ENCODE peak calls at places on chromosomes 2 and 18, in seven cellular contexts. U is H9, T is progenitor cell of endocrine pancreas, C is neural progenitor cell, P is spleen, Z is A549, N is coronary artery. R is an unnamed sample.

GRCh38 chr2:121329786-121330185 is 44.8 kb upstream of the TFCP2L1 start:
- DNase-seq in T (no peak), P (no peak), Z (no peak), U (no peak), N (peak), C (no peak), R (no peak)

GRCh38 chr2:159564081-159564480 is 52.3 kb downstream of the BAZ2B start:
- DNase-seq in N (no peak), Z (no peak), T (no peak), C (no peak), U (no peak), P (no peak), R (no peak)

GRCh38 chr2:49973917-49974368 is 819.6 kb upstream of the FSHR start:
- DNase-seq in Z (peak), U (peak), T (peak), P (peak), C (peak), N (no peak), R (peak)

GRCh38 chr2:56741601-56742102 is 557.9 kb downstream of the CCDC85A start:
- DNase-seq in Z (peak), C (no peak), T (no peak), U (no peak), P (no peak), N (peak), R (no peak)

GRCh38 chr2:143704432-143705106 is 575.4 kb downstream of the ARHGAP15 start:
- DNase-seq in C (no peak), N (no peak), T (no peak), U (no peak), P (no peak), Z (no peak), R (no peak)

GRCh38 chr2:26805241-26805676 is 19.4 kb downstream of the CENPA start:
- DNase-seq in Z (no peak), N (no peak), P (no peak), C (no peak), U (no peak), T (no peak), R (no peak)

GRCh38 chr2:181686566-181687185 is 6.4 kb upstream of the NEUROD1 start:
- DNase-seq in U (no peak), T (no peak), N (no peak), P (no peak), C (no peak), Z (no peak), R (no peak)

GRCh38 chr2:240043279-240043990 is 9.9 kb downstream of the OR6B3 start:
- DNase-seq in U (no peak), C (no peak), P (no peak), Z (no peak), N (no peak), T (no peak), R (no peak)

GRCh38 chr2:201234167-201235139 is 25.9 kb upstream of the CASP8 start:
- DNase-seq in T (no peak), Z (no peak), C (no peak), P (no peak), U (no peak), N (no peak), R (no peak)

GRCh38 chr18:37019157-37019571 is 190.2 kb downstream of the KIAA1328 start:
- DNase-seq in U (peak), Z (no peak), C (peak), P (no peak), T (no peak), N (no peak), R (peak)

GRCh38 chr2:234483568-234484251 is 13.2 kb downstream of the ARL4C start:
- DNase-seq in C (peak), N (no peak), Z (no peak), U (peak), P (peak), T (no peak), R (peak)

GRCh38 chr2:167212054-167212648 is 323.9 kb downstream of the XIRP2 start:
- DNase-seq in T (no peak), Z (peak), N (no peak), U (no peak), P (no peak), C (peak), R (peak)

GRCh38 chr2:239193925-239194687 is 206.7 kb downstream of the HDAC4 start:
- DNase-seq in T (peak), P (no peak), Z (no peak), C (peak), N (peak), U (peak), R (no peak)

GRCh38 chr2:127170452-127171197 is 49.5 kb downstream of the CYP27C1 start:
- DNase-seq in P (peak), C (no peak), Z (no peak), U (no peak), N (peak), T (no peak), R (no peak)

GRCh38 chr18:21452808-21453511 is 147.5 kb downstream of the ESCO1 start:
- DNase-seq in P (no peak), N (no peak), Z (no peak), C (no peak), T (no peak), U (no peak), R (no peak)

GRCh38 chr2:123908522-123908921 is 116.6 kb upstream of the CNTNAP5 start:
- DNase-seq in Z (no peak), T (no peak), N (no peak), U (no peak), C (no peak), P (no peak), R (no peak)

DNA sequence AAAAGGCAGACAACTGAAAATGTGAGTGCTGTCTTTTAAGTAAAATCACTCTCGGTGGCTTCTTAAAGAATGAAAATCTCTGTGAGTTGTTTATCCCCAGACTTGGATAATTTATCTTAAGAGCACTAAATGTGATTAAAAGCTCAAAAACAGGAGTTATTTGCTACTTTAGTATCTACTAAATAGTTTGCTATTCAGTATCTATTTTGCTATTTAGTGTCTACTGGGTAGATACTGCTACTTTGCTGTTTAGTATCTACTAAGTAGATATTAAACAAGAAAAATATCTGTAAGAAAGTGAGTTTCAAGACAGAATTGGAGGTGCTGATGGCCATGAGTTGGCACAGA is 1.4 kb upstream of the KCNG3 start:
- DNase-seq in C (no peak), U (no peak), P (no peak), T (no peak), Z (no peak), N (no peak), R (no peak)
- TF ChIP-seq CTCF in C (no peak), U (no peak), P (no peak), T (peak), Z (no peak), N (no peak), R (no peak)

DNA sequence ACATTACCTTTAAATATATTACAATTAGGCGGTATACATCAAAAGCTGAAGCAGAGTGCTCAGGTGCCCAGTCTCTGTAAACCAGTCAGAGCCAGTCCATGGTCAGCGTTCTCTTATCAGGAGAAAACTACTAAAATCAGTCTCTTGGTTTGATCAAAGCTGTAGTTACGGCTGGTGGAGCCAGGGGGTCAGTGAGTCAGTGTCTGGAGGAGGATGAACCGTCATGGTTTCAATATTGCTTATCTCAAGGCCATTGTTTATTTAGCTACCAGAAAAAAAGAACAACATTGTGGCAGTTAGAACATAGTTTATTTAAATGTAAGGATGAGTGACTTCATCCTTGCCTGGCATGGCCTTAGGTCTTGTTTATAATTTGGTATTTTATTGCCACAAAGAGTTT is 71.3 kb upstream of the NYAP2 start:
- DNase-seq in P (no peak), Z (peak), N (no peak), C (no peak), U (no peak), T (no peak), R (no peak)
- TF ChIP-seq CTCF in P (no peak), Z (no peak), N (no peak), C (no peak), U (no peak), T (no peak), R (no peak)

GRCh38 chr2:33680906-33681305 is 81.8 kb upstream of the FAM98A start:
- DNase-seq in Z (no peak), C (no peak), U (no peak), P (no peak), N (no peak), T (no peak), R (no peak)

GRCh38 chr2:33678447-33678846 is 79.3 kb upstream of the FAM98A start:
- DNase-seq in T (no peak), U (peak), Z (no peak), N (no peak), C (no peak), P (no peak), R (no peak)

GRCh38 chr2:33681333-33681732 is 82.2 kb upstream of the FAM98A start:
- DNase-seq in N (no peak), T (no peak), P (no peak), U (no peak), C (no peak), Z (no peak), R (no peak)
- TF ChIP-seq CTCF in N (no peak), T (peak), P (no peak), U (peak), C (peak), Z (peak), R (peak)

GRCh38 chr18:688322-688721 is 24.1 kb downstream of the ENOSF1 start:
- DNase-seq in U (no peak), N (no peak), Z (no peak), C (no peak), T (no peak), P (no peak), R (no peak)

GRCh38 chr18:682833-683232 is 25.4 kb downstream of the TYMS start:
- DNase-seq in N (no peak), C (no peak), P (no peak), Z (no peak), T (no peak), U (no peak), R (no peak)

GRCh38 chr18:683531-683930 is 26.1 kb downstream of the TYMS start:
- DNase-seq in T (no peak), N (no peak), P (no peak), Z (no peak), U (no peak), C (no peak), R (no peak)

GRCh38 chr18:685438-685837 is 27.0 kb downstream of the ENOSF1 start:
- DNase-seq in U (no peak), T (no peak), C (peak), P (no peak), Z (no peak), N (no peak), R (no peak)

DNA sequence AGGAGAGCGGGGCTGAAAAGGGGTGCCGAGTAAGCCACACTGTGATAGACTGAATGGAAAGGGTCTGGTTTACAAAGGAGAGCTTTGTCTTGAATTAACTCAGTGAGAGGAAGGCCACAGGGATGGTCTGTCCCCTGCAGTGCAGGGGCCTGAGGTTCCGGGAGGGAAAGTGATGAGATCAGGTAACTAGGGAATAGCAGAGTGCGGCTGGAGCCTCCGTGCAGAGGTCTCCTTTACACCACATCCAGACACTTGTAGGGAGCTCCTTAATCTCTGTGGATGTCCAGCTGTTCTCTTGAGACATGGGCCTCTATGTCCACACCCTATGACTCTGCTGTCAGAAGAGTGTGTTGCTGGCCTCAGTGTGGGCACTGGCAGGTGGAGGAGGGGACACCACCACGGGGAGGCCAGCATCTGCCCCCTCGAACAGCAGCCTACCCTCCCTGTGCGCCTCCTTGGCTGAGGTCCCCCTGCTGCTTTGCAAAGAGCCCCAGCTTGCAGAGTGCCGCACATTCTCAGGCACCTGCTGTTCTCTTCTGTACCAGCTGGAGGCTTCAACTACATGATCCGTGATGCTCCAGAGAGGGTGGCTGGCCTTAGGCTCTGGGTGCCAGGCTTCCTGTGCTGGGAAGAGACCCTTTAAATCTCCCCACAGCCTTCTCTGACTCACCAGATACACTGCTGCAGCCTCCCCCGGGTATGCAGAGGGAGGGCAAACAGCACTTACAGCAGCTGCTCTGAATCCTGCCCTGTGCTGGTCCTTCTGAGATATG is 25.9 kb downstream of the ENOSF1 start:
- DNase-seq in U (peak), Z (no peak), T (no peak), P (no peak), C (peak), N (no peak), R (no peak)
- TF ChIP-seq CTCF in U (peak), Z (no peak), T (no peak), P (no peak), C (peak), N (no peak), R (no peak)

DNA sequence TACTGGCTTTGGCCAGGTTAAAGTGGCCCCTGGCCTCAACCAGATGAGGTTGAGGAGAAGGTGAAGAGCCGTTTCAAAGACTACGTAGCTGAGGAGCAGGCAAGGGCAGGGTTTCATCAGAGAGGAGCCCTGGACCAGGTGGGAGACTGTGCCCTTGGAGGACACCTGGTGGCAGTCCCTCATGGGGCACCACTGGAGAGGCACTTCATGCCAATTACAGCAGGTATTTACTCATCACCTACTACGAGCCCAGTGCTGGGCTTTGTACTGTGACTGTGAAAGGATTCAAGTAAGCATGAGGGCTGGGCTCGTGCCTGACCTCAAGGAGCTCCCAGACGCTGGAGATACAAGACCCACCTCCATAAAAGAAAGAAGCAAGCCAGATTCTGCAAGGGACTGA is 37.6 kb downstream of the SMAD7 start:
- DNase-seq in U (peak), C (no peak), Z (no peak), P (peak), N (peak), T (no peak), R (no peak)
- TF ChIP-seq CTCF in U (peak), C (no peak), Z (peak), P (no peak), N (no peak), T (no peak), R (no peak)

DNA sequence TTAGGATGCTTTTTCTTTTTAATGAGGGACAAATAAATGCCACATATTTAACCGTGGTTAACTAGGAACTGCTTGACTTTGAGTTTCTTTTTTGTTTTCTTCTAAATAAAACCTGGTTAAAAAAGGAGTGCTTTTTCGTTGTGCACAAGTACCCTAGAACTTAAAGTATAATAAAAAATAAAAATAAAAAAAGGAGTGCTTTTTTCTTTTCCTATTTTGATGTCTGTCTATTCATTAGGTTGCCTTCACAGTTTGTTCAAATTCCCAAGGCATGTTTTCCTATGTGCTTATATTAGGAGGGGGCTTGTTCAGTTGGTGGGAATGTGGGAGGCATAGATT is 4.4 kb downstream of the FOSL2 start:
- DNase-seq in U (no peak), P (no peak), N (no peak), T (no peak), C (no peak), Z (no peak), R (no peak)
- TF ChIP-seq CTCF in U (no peak), P (no peak), N (peak), T (no peak), C (no peak), Z (no peak), R (peak)

DNA sequence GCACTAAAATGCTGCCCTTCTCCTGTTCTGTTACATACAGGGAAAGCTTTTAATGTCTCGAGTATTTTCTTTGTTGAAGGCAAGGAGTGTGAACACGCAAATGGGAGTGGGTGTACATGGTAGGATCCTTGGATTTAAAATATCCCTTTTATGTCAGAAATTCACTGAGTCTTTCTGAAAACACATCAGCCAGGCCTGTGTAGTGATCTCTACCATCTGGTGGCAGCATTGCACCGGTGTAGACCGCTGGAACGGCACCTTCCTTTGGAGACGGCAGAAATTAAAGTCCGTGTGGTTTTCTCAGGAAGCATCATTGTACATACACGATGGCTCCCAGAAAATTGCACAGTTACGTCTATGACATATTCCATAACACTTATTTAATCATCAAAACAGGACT is 515.8 kb downstream of the GALR1 start:
- DNase-seq in Z (peak), C (peak), N (no peak), U (no peak), T (peak), P (no peak), R (peak)
- TF ChIP-seq CTCF in Z (peak), C (peak), N (no peak), U (peak), T (peak), P (no peak), R (no peak)

R was measured in endothelial cell.